ENCODE peak calls at places on chromosomes 11 and 22, in six cellular contexts. One of them, this sample, is unnamed.

GRCh38 chr22:42872821-42873220 is 15.7 kb upstream of the ARFGAP3 start:
- DNase-seq in prostate gland: no peak
- DNase-seq in A549: no peak
- DNase-seq in GM13976: no peak
- DNase-seq in mesothelial cell of epicardium: no peak
- DNase-seq in heart left ventricle: no peak
- DNase-seq in this sample: no peak

GRCh38 chr11:8312966-8313365 is 49.3 kb upstream of the LMO1 start:
- DNase-seq in prostate gland: no peak
- DNase-seq in A549: no peak
- DNase-seq in GM13976: no peak
- DNase-seq in mesothelial cell of epicardium: no peak
- DNase-seq in heart left ventricle: no peak
- DNase-seq in this sample: no peak

GRCh38 chr11:88378422-88379066 is 41.0 kb upstream of the CTSC start:
- DNase-seq in prostate gland: no peak
- DNase-seq in A549: no peak
- DNase-seq in GM13976: no peak
- DNase-seq in mesothelial cell of epicardium: no peak
- DNase-seq in heart left ventricle: no peak
- DNase-seq in this sample: no peak

GRCh38 chr11:67400251-67400941 is 1.3 kb downstream of the PPP1CA start:
- DNase-seq in prostate gland: no peak
- DNase-seq in A549: no peak
- DNase-seq in GM13976: no peak
- DNase-seq in mesothelial cell of epicardium: no peak
- DNase-seq in heart left ventricle: peak; percentile 58
- DNase-seq in this sample: no peak

GRCh38 chr11:43931717-43932039 is 10.8 kb upstream of the C11orf96 start:
- DNase-seq in prostate gland: no peak
- DNase-seq in A549: peak; percentile 13
- DNase-seq in GM13976: no peak
- DNase-seq in mesothelial cell of epicardium: no peak
- DNase-seq in heart left ventricle: no peak
- DNase-seq in this sample: no peak

GRCh38 chr11:63622318-63622717 is 8.1 kb upstream of the PLAAT3 start:
- DNase-seq in prostate gland: no peak
- DNase-seq in A549: peak; percentile 51
- DNase-seq in GM13976: no peak
- DNase-seq in mesothelial cell of epicardium: no peak
- DNase-seq in heart left ventricle: no peak
- DNase-seq in this sample: peak; percentile 41

GRCh38 chr11:94129505-94130335 is 1.1 kb downstream of the PANX1 start:
- DNase-seq in prostate gland: peak; percentile 21
- DNase-seq in A549: no peak
- DNase-seq in GM13976: no peak
- DNase-seq in mesothelial cell of epicardium: no peak
- DNase-seq in heart left ventricle: no peak
- DNase-seq in this sample: peak; percentile 66

GRCh38 chr11:116420770-116421528 is 351.8 kb downstream of the BUD13 start:
- DNase-seq in prostate gland: no peak
- DNase-seq in A549: peak; percentile 16
- DNase-seq in GM13976: no peak
- DNase-seq in mesothelial cell of epicardium: no peak
- DNase-seq in heart left ventricle: no peak
- DNase-seq in this sample: peak; percentile 31

GRCh38 chr11:45163956-45164575 is 17.6 kb downstream of the PRDM11 start:
- DNase-seq in prostate gland: no peak
- DNase-seq in A549: no peak
- DNase-seq in GM13976: no peak
- DNase-seq in mesothelial cell of epicardium: no peak
- DNase-seq in heart left ventricle: peak; percentile 45
- DNase-seq in this sample: no peak

GRCh38 chr22:20802922-20803553 is 29.1 kb downstream of the SERPIND1 start:
- DNase-seq in prostate gland: no peak
- DNase-seq in A549: no peak
- DNase-seq in GM13976: no peak
- DNase-seq in mesothelial cell of epicardium: no peak
- DNase-seq in heart left ventricle: no peak
- DNase-seq in this sample: no peak

GRCh38 chr11:112024178-112024777 is 930 bp upstream of the DLAT start:
- DNase-seq in prostate gland: no peak
- DNase-seq in A549: no peak
- DNase-seq in GM13976: peak; percentile 53
- DNase-seq in mesothelial cell of epicardium: no peak
- DNase-seq in heart left ventricle: no peak
- DNase-seq in this sample: no peak

GRCh38 chr22:22155607-22156006 is 89.0 kb upstream of the VPREB1 start:
- DNase-seq in prostate gland: no peak
- DNase-seq in A549: no peak
- DNase-seq in GM13976: no peak
- DNase-seq in mesothelial cell of epicardium: no peak
- DNase-seq in heart left ventricle: no peak
- DNase-seq in this sample: no peak

GRCh38 chr11:67507242-67507890 is 596 bp downstream of the CDK2AP2 start:
- DNase-seq in prostate gland: peak; percentile 63
- DNase-seq in A549: peak; percentile 92
- DNase-seq in GM13976: no peak
- DNase-seq in mesothelial cell of epicardium: no peak
- DNase-seq in heart left ventricle: peak; percentile 46
- DNase-seq in this sample: no peak

GRCh38 chr11:115709297-115709696 is 205.1 kb upstream of the CADM1 start:
- DNase-seq in prostate gland: no peak
- DNase-seq in A549: no peak
- DNase-seq in GM13976: peak; percentile 52
- DNase-seq in mesothelial cell of epicardium: no peak
- DNase-seq in heart left ventricle: no peak
- DNase-seq in this sample: no peak

GRCh38 chr11:43574949-43575915 is 105.3 kb upstream of the HSD17B12 start:
- DNase-seq in prostate gland: no peak
- DNase-seq in A549: peak; percentile 23
- DNase-seq in GM13976: no peak
- DNase-seq in mesothelial cell of epicardium: no peak
- DNase-seq in heart left ventricle: peak; percentile 43
- DNase-seq in this sample: no peak

GRCh38 chr11:121586727-121587126 is 134.0 kb upstream of the SORL1-AS1 start:
- DNase-seq in prostate gland: no peak
- DNase-seq in A549: no peak
- DNase-seq in GM13976: no peak
- DNase-seq in mesothelial cell of epicardium: no peak
- DNase-seq in heart left ventricle: no peak
- DNase-seq in this sample: no peak

GRCh38 chr22:27247691-27248434 is 553.7 kb downstream of the MN1 start:
- DNase-seq in prostate gland: no peak
- DNase-seq in A549: no peak
- DNase-seq in GM13976: no peak
- DNase-seq in mesothelial cell of epicardium: no peak
- DNase-seq in heart left ventricle: peak; percentile 60
- DNase-seq in this sample: no peak

GRCh38 chr22:26826431-26826935 is 169.1 kb downstream of the MIAT start:
- DNase-seq in prostate gland: no peak
- DNase-seq in A549: no peak
- DNase-seq in GM13976: no peak
- DNase-seq in mesothelial cell of epicardium: no peak
- DNase-seq in heart left ventricle: no peak
- DNase-seq in this sample: no peak

GRCh38 chr11:128653828-128654231 is 40.0 kb upstream of the FLI1 start:
- DNase-seq in prostate gland: peak; percentile 24
- DNase-seq in A549: peak; percentile 47
- DNase-seq in GM13976: no peak
- DNase-seq in mesothelial cell of epicardium: no peak
- DNase-seq in heart left ventricle: peak; percentile 70
- DNase-seq in this sample: peak; percentile 25

GRCh38 chr11:44884056-44884455 is 66.6 kb downstream of the TP53I11 start:
- DNase-seq in prostate gland: no peak
- DNase-seq in A549: no peak
- DNase-seq in GM13976: no peak
- DNase-seq in mesothelial cell of epicardium: no peak
- DNase-seq in heart left ventricle: no peak
- DNase-seq in this sample: no peak

GRCh38 chr11:63518548-63518947 is 12.7 kb downstream of the LGALS12 start:
- DNase-seq in prostate gland: no peak
- DNase-seq in A549: no peak
- DNase-seq in GM13976: no peak
- DNase-seq in mesothelial cell of epicardium: no peak
- DNase-seq in heart left ventricle: no peak
- DNase-seq in this sample: no peak

GRCh38 chr11:35563413-35564245 is 38.2 kb upstream of the PAMR1 start:
- DNase-seq in prostate gland: no peak
- DNase-seq in A549: no peak
- DNase-seq in GM13976: no peak
- DNase-seq in mesothelial cell of epicardium: no peak
- DNase-seq in heart left ventricle: no peak
- DNase-seq in this sample: no peak

GRCh38 chr11:2716376-2717095 is 16.7 kb upstream of the KCNQ1OT1 start:
- DNase-seq in prostate gland: no peak
- DNase-seq in A549: no peak
- DNase-seq in GM13976: no peak
- DNase-seq in mesothelial cell of epicardium: no peak
- DNase-seq in heart left ventricle: no peak
- DNase-seq in this sample: no peak

GRCh38 chr11:9895016-9895415 is 231.1 kb downstream of the SWAP70 start:
- DNase-seq in prostate gland: no peak
- DNase-seq in A549: no peak
- DNase-seq in GM13976: no peak
- DNase-seq in mesothelial cell of epicardium: no peak
- DNase-seq in heart left ventricle: no peak
- DNase-seq in this sample: no peak

GRCh38 chr11:88411265-88411664 is 73.7 kb upstream of the CTSC start:
- DNase-seq in prostate gland: no peak
- DNase-seq in A549: no peak
- DNase-seq in GM13976: no peak
- DNase-seq in mesothelial cell of epicardium: no peak
- DNase-seq in heart left ventricle: no peak
- DNase-seq in this sample: no peak

GRCh38 chr22:23548501-23549197 is 31.4 kb downstream of the IGLL1 start:
- DNase-seq in prostate gland: no peak
- DNase-seq in A549: no peak
- DNase-seq in GM13976: no peak
- DNase-seq in mesothelial cell of epicardium: no peak
- DNase-seq in heart left ventricle: no peak
- DNase-seq in this sample: no peak

GRCh38 chr11:116192509-116193206 is 580.1 kb downstream of the BUD13 start:
- DNase-seq in prostate gland: peak; percentile 17
- DNase-seq in A549: no peak
- DNase-seq in GM13976: no peak
- DNase-seq in mesothelial cell of epicardium: peak; percentile 45
- DNase-seq in heart left ventricle: no peak
- DNase-seq in this sample: no peak

DNA sequence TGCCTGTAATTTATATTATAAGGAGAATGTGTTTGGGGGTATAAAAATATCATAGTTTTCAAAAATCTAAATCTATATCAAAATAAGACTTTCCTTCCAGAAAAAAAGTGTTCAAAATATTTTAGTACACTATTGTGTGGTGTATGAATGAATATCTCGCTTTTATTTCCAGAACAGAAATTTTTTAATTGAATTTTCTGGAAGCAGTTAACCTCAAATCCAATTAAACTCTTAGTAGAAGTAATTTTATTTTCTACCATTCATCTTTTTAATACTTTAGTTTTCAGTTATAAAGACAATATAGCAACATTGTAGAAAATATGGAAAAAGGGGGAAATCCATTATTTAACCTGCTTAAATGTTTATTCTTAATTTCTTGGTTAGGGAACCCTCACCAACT is 58.7 kb downstream of the ACER3 start:
- DNase-seq in prostate gland: no peak
- DNase-seq in A549: no peak
- DNase-seq in GM13976: no peak
- DNase-seq in mesothelial cell of epicardium: no peak
- DNase-seq in heart left ventricle: no peak
- DNase-seq in this sample: no peak
- TF ChIP-seq CTCF in prostate gland: no peak
- TF ChIP-seq CTCF in A549: no peak
- TF ChIP-seq CTCF in GM13976: no peak
- TF ChIP-seq CTCF in mesothelial cell of epicardium: no peak
- TF ChIP-seq CTCF in heart left ventricle: no peak
- TF ChIP-seq CTCF in this sample: no peak

GRCh38 chr22:41308544-41308947 is 7.2 kb downstream of the ZC3H7B start:
- DNase-seq in prostate gland: no peak
- DNase-seq in A549: no peak
- DNase-seq in GM13976: no peak
- DNase-seq in mesothelial cell of epicardium: no peak
- DNase-seq in heart left ventricle: no peak
- DNase-seq in this sample: no peak
- TF ChIP-seq CTCF in prostate gland: no peak
- TF ChIP-seq CTCF in A549: no peak
- TF ChIP-seq CTCF in GM13976: no peak
- TF ChIP-seq CTCF in mesothelial cell of epicardium: no peak
- TF ChIP-seq CTCF in heart left ventricle: no peak
- TF ChIP-seq CTCF in this sample: no peak

DNA sequence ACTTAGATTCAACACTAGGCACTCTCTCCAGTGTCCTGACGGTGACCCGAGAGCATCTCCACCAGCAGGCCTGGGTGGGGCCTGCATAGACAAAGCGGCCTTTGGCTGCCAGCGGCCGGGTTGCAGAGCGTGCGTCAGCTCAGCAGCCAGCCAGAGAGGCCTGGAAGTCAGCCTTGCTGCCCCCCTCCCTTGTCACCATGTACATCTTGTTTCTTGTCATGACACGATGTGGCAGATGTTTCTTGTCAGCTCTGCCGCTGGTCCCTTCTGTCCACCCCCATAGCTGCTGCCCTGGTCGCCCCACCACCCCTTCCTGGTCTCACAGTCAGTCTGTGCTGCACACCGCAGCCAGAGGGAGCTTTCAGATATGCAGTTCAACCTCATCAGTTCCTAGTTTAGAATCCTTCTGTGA is 33.1 kb upstream of the CBX7 start:
- DNase-seq in prostate gland: peak; percentile 20
- DNase-seq in A549: no peak
- DNase-seq in GM13976: no peak
- DNase-seq in mesothelial cell of epicardium: no peak
- DNase-seq in heart left ventricle: peak; percentile 88
- DNase-seq in this sample: no peak
- TF ChIP-seq CTCF in prostate gland: peak; percentile 68
- TF ChIP-seq CTCF in A549: no peak
- TF ChIP-seq CTCF in GM13976: no peak
- TF ChIP-seq CTCF in mesothelial cell of epicardium: no peak
- TF ChIP-seq CTCF in heart left ventricle: peak; percentile 77
- TF ChIP-seq CTCF in this sample: peak; percentile 10

GRCh38 chr11:80155412-80156017 is 714.7 kb upstream of the TENM4 start:
- DNase-seq in prostate gland: no peak
- DNase-seq in A549: peak; percentile 22
- DNase-seq in GM13976: peak; percentile 7
- DNase-seq in mesothelial cell of epicardium: no peak
- DNase-seq in heart left ventricle: no peak
- DNase-seq in this sample: no peak
- TF ChIP-seq CTCF in prostate gland: peak; percentile 34
- TF ChIP-seq CTCF in A549: peak; percentile 36
- TF ChIP-seq CTCF in GM13976: peak; percentile 24
- TF ChIP-seq CTCF in mesothelial cell of epicardium: no peak
- TF ChIP-seq CTCF in heart left ventricle: peak; percentile 23
- TF ChIP-seq CTCF in this sample: peak; percentile 19

GRCh38 chr11:61737636-61738386 is 14.6 kb upstream of the MYRF start:
- DNase-seq in prostate gland: no peak
- DNase-seq in A549: no peak
- DNase-seq in GM13976: no peak
- DNase-seq in mesothelial cell of epicardium: no peak
- DNase-seq in heart left ventricle: no peak
- DNase-seq in this sample: no peak
- TF ChIP-seq CTCF in prostate gland: no peak
- TF ChIP-seq CTCF in A549: no peak
- TF ChIP-seq CTCF in GM13976: no peak
- TF ChIP-seq CTCF in mesothelial cell of epicardium: no peak
- TF ChIP-seq CTCF in heart left ventricle: no peak
- TF ChIP-seq CTCF in this sample: no peak